ENCODE peak calls at places on chromosomes 4 and X, in six cellular contexts. V is Calu3, M is cardiac muscle cell, B is stomach, S is fibroblast of pulmonary artery, X is tibial nerve. I is an unnamed sample.
A peak's percentile ranks its signal among the peaks of the same experiment; 100 is the strongest.

GRCh38 chr4:109848501-109848900 is 594 bp downstream of the LRIT3 start:
- DNase-seq in X (no peak), M (no peak), V (no peak), B (no peak), S (no peak), I (no peak)

GRCh38 chr4:76341063-76341462 is 34.5 kb downstream of the STBD1 start:
- DNase-seq in B (no peak), M (peak; percentile 25), V (no peak), S (peak; percentile 81), X (no peak), I (no peak)

GRCh38 chr4:111323496-111323895 is 700.6 kb upstream of the PITX2 start:
- DNase-seq in V (no peak), S (peak; percentile 53), M (no peak), B (no peak), X (no peak), I (no peak)

GRCh38 chr4:147846318-147847135 is 114.6 kb downstream of the ARHGAP10 start:
- DNase-seq in X (no peak), S (no peak), M (no peak), V (no peak), B (no peak), I (no peak)

GRCh38 chr4:90012918-90013317 is 114.3 kb upstream of the CCSER1 start:
- DNase-seq in M (no peak), X (no peak), S (no peak), B (no peak), V (no peak), I (no peak)

GRCh38 chr4:37381040-37381668 is 136.6 kb downstream of the NWD2 start:
- DNase-seq in X (no peak), S (no peak), B (no peak), V (no peak), M (no peak), I (no peak)

GRCh38 chrX:16970977-16971376 is 24.5 kb downstream of the REPS2 start:
- DNase-seq in V (no peak), M (no peak), X (no peak), B (no peak), S (peak; percentile 68), I (no peak)

GRCh38 chrX:46994096-46994495 is 81.9 kb downstream of the JADE3 start:
- DNase-seq in S (peak; percentile 3), V (no peak), X (no peak), M (no peak), B (no peak), I (no peak)

GRCh38 chrX:17939724-17940123 is 78.6 kb upstream of the RAI2 start:
- DNase-seq in X (no peak), V (no peak), M (no peak), B (no peak), S (no peak), I (no peak)

GRCh38 chrX:151488677-151489076 is 74.8 kb upstream of the PASD1 start:
- DNase-seq in X (no peak), V (peak; percentile 4), B (no peak), S (no peak), M (peak; percentile 2), I (no peak)

GRCh38 chr4:26126135-26126718 is 194.6 kb upstream of the RBPJ start:
- DNase-seq in S (no peak), B (no peak), M (no peak), X (no peak), V (no peak), I (no peak)

GRCh38 chr4:37599092-37599800 is 86.9 kb downstream of the RELL1 start:
- DNase-seq in X (no peak), M (no peak), S (no peak), B (no peak), V (no peak), I (no peak)

GRCh38 chrX:30863969-30864368 is 25.1 kb downstream of the TAB3 start:
- DNase-seq in S (peak; percentile 0), X (no peak), M (no peak), B (no peak), V (no peak), I (no peak)

GRCh38 chr4:40206421-40206820 is 9.6 kb downstream of the RHOH start:
- DNase-seq in V (no peak), B (no peak), X (no peak), M (no peak), S (no peak), I (no peak)

GRCh38 chrX:120604359-120604782 is 470 bp downstream of the MCTS1 start:
- DNase-seq in M (peak; percentile 1), B (no peak), V (peak; percentile 15), S (peak; percentile 71), X (no peak), I (no peak)

GRCh38 chr4:18536420-18536819 is 514.9 kb upstream of the LCORL start:
- DNase-seq in S (no peak), B (no peak), V (no peak), X (no peak), M (no peak), I (no peak)

GRCh38 chrX:46588263-46588662 is 14.7 kb downstream of the CHST7 start:
- DNase-seq in B (no peak), V (peak; percentile 21), X (peak; percentile 70), M (no peak), S (peak; percentile 81), I (no peak)

GRCh38 chr4:145902522-145902921 is 36.1 kb downstream of the ZNF827 start:
- DNase-seq in B (no peak), V (no peak), S (no peak), X (no peak), M (no peak), I (no peak)

GRCh38 chrX:40646489-40647306 is 663 bp downstream of the CXorf38 start:
- DNase-seq in V (peak; percentile 34), S (peak; percentile 14), M (peak; percentile 13), B (peak; percentile 59), X (peak; percentile 7), I (no peak)

GRCh38 chr4:103198111-103198765 is at the start of gene CENPE:
- DNase-seq in X (peak; percentile 84), M (peak; percentile 94), S (peak; percentile 89), B (peak; percentile 86), V (peak; percentile 84), I (peak; percentile 27)
- TF ChIP-seq CTCF in X (peak; percentile 31), M (no peak), S (no peak), B (no peak), V (no peak), I (no peak)

GRCh38 chr4:125736057-125736456 is 421.3 kb downstream of the FAT4 start:
- DNase-seq in B (no peak), S (peak; percentile 69), X (no peak), M (no peak), V (no peak), I (no peak)
- TF ChIP-seq CTCF in B (no peak), S (peak; percentile 29), X (no peak), M (peak; percentile 19), V (no peak), I (no peak)

DNA sequence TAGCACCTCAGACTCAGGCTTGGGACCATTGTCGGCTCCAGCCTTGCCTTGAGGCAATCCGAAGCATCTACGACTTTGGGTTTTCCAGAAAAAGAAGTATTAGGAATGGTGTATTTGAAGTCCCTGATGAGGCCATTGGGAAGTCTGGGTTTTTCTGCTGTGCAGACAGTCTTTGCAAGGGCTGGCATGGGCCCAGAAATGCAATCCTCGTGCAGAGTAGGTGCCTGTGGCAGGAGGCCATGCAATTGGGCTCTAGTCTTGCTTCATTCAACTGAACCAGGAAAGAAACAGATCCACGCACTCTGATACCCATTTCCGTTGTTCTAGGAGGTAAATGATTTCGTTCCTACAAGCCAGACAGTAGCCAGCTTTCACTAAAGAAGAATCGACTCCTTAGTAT is 12.4 kb downstream of the ZFP92 start:
- DNase-seq in S (no peak), V (no peak), X (no peak), B (no peak), M (no peak), I (no peak)
- TF ChIP-seq CTCF in S (no peak), V (no peak), X (no peak), B (no peak), M (no peak), I (no peak)

DNA sequence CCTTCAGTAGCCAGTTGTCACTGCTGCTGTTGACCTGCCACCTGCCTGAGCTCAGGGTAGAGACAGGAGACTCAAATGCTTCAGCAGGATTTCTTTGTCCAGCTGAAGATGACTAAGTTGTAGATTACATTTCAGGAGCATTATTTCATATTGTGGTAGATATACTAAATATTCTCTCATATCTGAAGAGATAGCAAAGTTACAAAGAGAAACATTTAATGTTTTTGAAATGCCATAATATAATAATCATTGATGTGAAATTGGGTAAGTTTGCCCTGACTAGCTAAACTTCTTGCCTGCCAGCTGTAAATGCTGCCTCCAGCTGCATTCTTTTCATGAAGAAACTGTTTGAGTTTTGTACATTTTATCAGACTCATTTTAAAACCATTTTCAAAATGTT is 247.6 kb upstream of the CNKSR2 start:
- DNase-seq in M (no peak), X (no peak), S (no peak), B (no peak), V (no peak), I (no peak)
- TF ChIP-seq CTCF in M (no peak), X (no peak), S (no peak), B (no peak), V (no peak), I (no peak)

GRCh38 chr4:141109983-141110382 is 23.3 kb downstream of the RNF150 start:
- DNase-seq in S (no peak), B (no peak), M (no peak), X (no peak), V (no peak), I (no peak)
- TF ChIP-seq CTCF in S (no peak), B (no peak), M (no peak), X (no peak), V (no peak), I (no peak)

DNA sequence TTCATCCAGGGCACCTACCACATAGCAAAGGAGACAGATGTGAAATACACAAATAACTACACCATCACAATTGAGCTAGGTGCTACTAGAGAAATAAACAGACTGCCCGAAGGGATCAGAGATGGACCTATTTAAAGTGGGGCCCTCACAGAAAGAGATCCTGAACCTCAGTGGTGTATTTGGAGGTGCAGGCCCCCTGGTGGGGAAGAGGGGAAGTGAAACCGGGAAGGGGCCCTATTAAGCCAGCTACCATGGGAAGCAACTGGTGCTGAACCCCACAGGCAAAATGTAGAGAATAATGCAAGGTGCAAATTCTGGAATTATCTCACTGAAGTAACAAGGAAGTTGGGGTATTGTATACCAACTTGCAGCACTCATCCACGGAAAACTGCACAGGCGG is 78.6 kb upstream of the FAM9A start:
- DNase-seq in V (peak; percentile 63), S (peak; percentile 29), B (peak; percentile 32), M (no peak), X (peak; percentile 4), I (no peak)
- TF ChIP-seq CTCF in V (peak; percentile 60), S (peak; percentile 68), B (no peak), M (peak; percentile 60), X (peak; percentile 10), I (peak; percentile 33)

GRCh38 chr4:164379694-164380093 is 374.2 kb upstream of the SMIM31 start:
- DNase-seq in X (no peak), V (no peak), S (no peak), B (no peak), M (no peak), I (no peak)

GRCh38 chr4:164384416-164384815 is 369.5 kb upstream of the SMIM31 start:
- DNase-seq in B (no peak), X (no peak), M (no peak), V (no peak), S (no peak), I (no peak)

GRCh38 chr4:164381859-164382258 is 372.1 kb upstream of the SMIM31 start:
- DNase-seq in M (no peak), V (no peak), X (no peak), S (no peak), B (no peak), I (no peak)

GRCh38 chr4:164383187-164384181 is 370.4 kb upstream of the SMIM31 start:
- DNase-seq in X (peak; percentile 21), V (no peak), B (no peak), M (peak; percentile 71), S (no peak), I (no peak)
- TF ChIP-seq CTCF in X (peak; percentile 45), V (no peak), B (no peak), M (no peak), S (no peak), I (no peak)

GRCh38 chr4:38783109-38783460 is 295 bp upstream of the TLR10 start:
- DNase-seq in B (no peak), V (no peak), M (no peak), X (no peak), S (no peak), I (no peak)
- TF ChIP-seq CTCF in B (no peak), V (peak; percentile 19), M (no peak), X (no peak), S (no peak), I (no peak)

I was measured in esophagus squamous epithelium.